ENCODE peak calls at places on chromosomes 11 and 22, in four cellular contexts. Z is pancreas, N is transverse colon, W is psoas muscle. H is an unnamed sample.

GRCh38 chr11:71339178-71339881 is 87.0 kb upstream of the SHANK2 start:
- DNase-seq in Z (no peak), W (no peak), N (no peak), H (no peak)

GRCh38 chr22:45366713-45367112 is 46.7 kb downstream of the SMC1B start:
- DNase-seq in Z (no peak), N (no peak), W (no peak), H (no peak)

GRCh38 chr11:47532597-47533213 is 20.2 kb downstream of the CELF1 start:
- DNase-seq in N (no peak), W (no peak), Z (no peak), H (no peak)

GRCh38 chr11:40388097-40388818 is 1071.2 kb downstream of the LRRC4C start:
- DNase-seq in Z (no peak), W (no peak), N (no peak), H (no peak)

GRCh38 chr11:70028147-70028855 is 49.8 kb upstream of the ANO1 start:
- DNase-seq in N (no peak), W (no peak), Z (no peak), H (no peak)

GRCh38 chr11:26964335-26964734 is 29.6 kb upstream of the FIBIN start:
- DNase-seq in N (no peak), W (no peak), Z (no peak), H (no peak)

GRCh38 chr11:68632802-68633201 is 51.5 kb upstream of the GAL start:
- DNase-seq in Z (no peak), W (no peak), N (peak), H (peak)

GRCh38 chr11:125428486-125429173 is 67.4 kb downstream of the FEZ1 start:
- DNase-seq in W (no peak), Z (no peak), N (no peak), H (no peak)

GRCh38 chr11:77560605-77561004 is 29.1 kb upstream of the AQP11 start:
- DNase-seq in Z (no peak), W (no peak), N (no peak), H (peak)

GRCh38 chr11:116243975-116244374 is 528.8 kb downstream of the BUD13 start:
- DNase-seq in Z (no peak), N (no peak), W (no peak), H (no peak)

GRCh38 chr22:26547426-26547825 is 35.2 kb upstream of the TFIP11 start:
- DNase-seq in W (no peak), N (no peak), Z (no peak), H (no peak)

GRCh38 chr11:61698173-61698965 is 18.2 kb downstream of the DAGLA start:
- DNase-seq in Z (no peak), N (no peak), W (no peak), H (no peak)

GRCh38 chr11:44266056-44266780 is 43.7 kb downstream of the ALX4 start:
- DNase-seq in W (no peak), N (no peak), Z (no peak), H (no peak)

GRCh38 chr11:86396403-86396802 is 21.7 kb downstream of the CCDC81 start:
- DNase-seq in W (no peak), Z (no peak), N (no peak), H (peak)

GRCh38 chr11:69293819-69294505 is at the start of gene MYEOV:
- DNase-seq in W (no peak), Z (no peak), N (peak), H (no peak)

GRCh38 chr11:19725379-19726079 is 12.9 kb downstream of the NAV2 start:
- DNase-seq in Z (peak), W (peak), N (no peak), H (no peak)

GRCh38 chr11:128549256-128549944 is 38.0 kb downstream of the ETS1 start:
- DNase-seq in W (peak), Z (peak), N (peak), H (no peak)

GRCh38 chr11:119111361-119111925 is 4.3 kb downstream of the C2CD2L start:
- DNase-seq in N (no peak), Z (no peak), W (no peak), H (no peak)

GRCh38 chr11:27444801-27445215 is 27.8 kb downstream of the LGR4 start:
- DNase-seq in N (no peak), Z (no peak), W (no peak), H (no peak)

GRCh38 chr11:110473666-110474065 is 43.9 kb downstream of the FDX1 start:
- DNase-seq in W (no peak), Z (no peak), N (no peak), H (no peak)

GRCh38 chr11:96311120-96311568 is 31.9 kb downstream of the MAML2 start:
- DNase-seq in W (no peak), N (no peak), Z (no peak), H (no peak)

GRCh38 chr22:31935961-31936635 is 8.2 kb upstream of the YWHAH start:
- DNase-seq in W (no peak), Z (no peak), N (no peak), H (no peak)

GRCh38 chr22:39818050-39818449 is 75.5 kb downstream of the ENTHD1 start:
- DNase-seq in W (no peak), N (no peak), Z (no peak), H (no peak)

GRCh38 chr11:86183694-86184093 is 60.9 kb upstream of the EED start:
- DNase-seq in W (no peak), N (no peak), Z (no peak), H (no peak)

GRCh38 chr22:25375683-25376082 is 156.2 kb downstream of the CRYBB2 start:
- DNase-seq in Z (no peak), N (no peak), W (no peak), H (no peak)

GRCh38 chr11:82174610-82175009 is 559.1 kb downstream of the FAM181B start:
- DNase-seq in Z (no peak), N (no peak), W (no peak), H (no peak)

GRCh38 chr11:38274031-38274430 is 1676.0 kb upstream of the RAG2 start:
- DNase-seq in W (no peak), Z (no peak), N (no peak), H (no peak)
- H3K27ac ChIP-seq in W (no peak), Z (no peak), N (no peak), H (no peak)

DNA sequence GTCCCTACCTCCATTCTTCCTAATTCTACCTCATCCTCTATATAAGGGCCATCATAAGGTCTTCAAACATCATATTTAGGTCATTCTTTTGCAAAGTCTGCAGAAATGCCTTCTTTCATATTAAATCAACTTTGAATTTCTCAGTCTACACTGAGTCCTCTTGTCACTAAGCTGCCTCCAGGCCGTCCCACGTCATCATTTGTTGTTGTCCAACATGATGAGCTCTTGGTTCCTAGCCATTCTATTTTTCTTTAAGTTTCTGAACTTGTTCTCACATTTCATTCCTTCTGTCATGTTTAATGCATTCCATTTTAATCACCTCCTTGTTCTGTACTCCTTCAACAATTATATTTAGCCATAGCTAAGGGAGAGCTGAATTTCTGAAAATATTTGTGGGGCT is 59.2 kb upstream of the PGR start:
- DNase-seq in W (no peak), N (no peak), Z (no peak), H (no peak)
- H3K27ac ChIP-seq in W (no peak), N (no peak), Z (no peak), H (no peak)

DNA sequence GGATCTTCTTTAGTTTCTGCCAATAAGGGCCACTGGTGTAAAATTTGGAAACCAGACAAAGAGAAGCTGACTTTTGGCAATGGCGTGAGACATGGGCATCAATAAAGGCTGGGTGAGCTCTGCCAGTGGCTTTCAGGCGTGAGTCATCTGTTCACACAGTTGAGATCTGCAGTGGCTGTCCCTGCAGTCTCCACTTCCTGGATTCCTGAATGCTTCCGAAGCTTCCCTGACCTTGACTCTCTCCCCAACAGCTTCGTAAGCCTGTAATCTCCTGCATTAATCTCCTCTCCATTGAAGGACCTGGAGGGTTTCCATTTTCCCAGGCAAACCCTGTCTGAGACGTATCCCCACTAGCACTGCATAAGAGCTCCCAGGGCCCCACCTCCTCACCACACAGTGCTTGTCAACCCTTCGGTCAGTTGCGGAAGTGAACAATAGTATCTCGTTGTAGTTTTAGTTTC is 574.7 kb downstream of the TBC1D22A start:
- DNase-seq in W (no peak), N (peak), Z (peak), H (peak)
- H3K27ac ChIP-seq in W (no peak), N (no peak), Z (peak), H (peak)

DNA sequence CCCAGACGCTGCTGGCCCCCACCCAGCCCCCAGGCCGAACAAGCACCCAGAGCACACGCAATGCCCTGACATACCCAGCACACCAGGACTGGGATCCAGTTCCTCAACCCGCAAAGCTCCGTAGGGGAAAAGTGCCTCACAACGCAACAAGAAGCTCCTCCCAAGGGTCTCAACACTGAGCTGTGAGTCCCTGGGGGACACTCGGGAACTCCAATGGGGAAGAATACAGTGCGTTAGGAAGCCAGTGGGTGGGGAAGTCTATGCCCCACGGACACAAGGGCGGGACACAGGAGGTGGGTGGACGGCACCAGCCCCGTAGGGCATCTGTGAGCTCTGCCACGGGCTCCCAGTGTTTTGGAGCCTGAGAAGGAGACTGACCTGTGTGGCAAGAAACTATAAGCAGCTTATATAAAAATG is 1.6 kb downstream of the DEAF1 start:
- DNase-seq in W (no peak), N (no peak), Z (no peak), H (no peak)
- H3K27ac ChIP-seq in W (peak), N (peak), Z (peak), H (no peak)

GRCh38 chr22:35634015-35634414 is 14.2 kb upstream of the APOL6 start:
- DNase-seq in Z (no peak), W (no peak), N (no peak), H (no peak)
- H3K27ac ChIP-seq in Z (no peak), W (no peak), N (no peak), H (no peak)

GRCh38 chr11:121104223-121104831 is 3.3 kb downstream of the TECTA start:
- DNase-seq in Z (no peak), N (no peak), W (peak), H (no peak)
- H3K27ac ChIP-seq in Z (no peak), N (no peak), W (no peak), H (no peak)

DNA sequence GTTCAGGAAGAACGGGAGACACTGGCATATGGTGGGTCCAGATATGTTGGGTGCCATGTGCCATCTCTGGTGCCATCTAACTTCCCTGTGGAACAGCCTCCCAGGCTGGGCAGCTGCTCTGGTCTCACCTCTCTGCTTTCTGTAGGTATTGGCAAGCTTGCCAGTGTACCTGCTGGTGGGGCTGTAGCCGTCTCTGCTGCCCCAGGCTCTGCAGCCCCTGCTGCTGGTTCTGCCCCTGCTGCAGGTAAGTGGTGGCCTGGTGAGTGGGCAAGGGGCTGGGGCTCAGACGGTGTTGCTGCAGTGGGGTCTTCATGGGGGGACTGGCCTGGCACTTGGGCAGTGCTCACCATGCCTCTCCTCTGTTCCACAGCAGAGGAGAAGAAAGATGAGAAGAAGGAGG is 2.6 kb downstream of the RPLP2 start:
- DNase-seq in Z (no peak), W (no peak), N (no peak), H (no peak)
- H3K27ac ChIP-seq in Z (no peak), W (peak), N (no peak), H (peak)